ENCODE peak calls at places on chromosomes 7 and 10, in eight cellular contexts. C is mammary epithelial cell, U is EL, M is iPS DF 6.9, O is cardiac fibroblast, T is neuronal stem cell, L is NCI-H1436 treated with DMSO at 0.1 percent for 48 hours, H is left ventricle myocardium inferior. Y is an unnamed sample.

GRCh38 chr7:111107576-111107975 is 16.6 kb downstream of the LRRN3 start:
- DNase-seq in C (no peak), U (no peak), M (no peak), O (peak; percentile 50), T (no peak), L (no peak), H (no peak), Y (no peak)

GRCh38 chr10:12975266-12975665 is 26.2 kb downstream of the CCDC3 start:
- DNase-seq in C (peak; percentile 15), U (no peak), M (no peak), O (no peak), T (no peak), L (no peak), H (no peak), Y (no peak)

GRCh38 chr10:88281592-88282268 is 301.4 kb downstream of the RNLS start:
- DNase-seq in C (peak; percentile 44), U (peak; percentile 69), M (no peak), O (peak; percentile 78), T (no peak), L (no peak), H (no peak), Y (no peak)

GRCh38 chr7:155344270-155344617 is 46.6 kb downstream of the INSIG1 start:
- DNase-seq in C (no peak), U (no peak), M (no peak), O (no peak), T (no peak), L (no peak), H (no peak), Y (no peak)

GRCh38 chr10:6382081-6382480 is 179.3 kb downstream of the PFKFB3 start:
- DNase-seq in C (no peak), U (no peak), M (no peak), O (peak; percentile 30), T (no peak), L (no peak), H (no peak), Y (no peak)

GRCh38 chr7:33873518-33873917 is 31.8 kb upstream of the BMPER start:
- DNase-seq in C (no peak), U (peak; percentile 26), M (no peak), O (no peak), T (peak; percentile 44), L (no peak), H (no peak), Y (no peak)

GRCh38 chr7:25821225-25821624 is 330.8 kb upstream of the NFE2L3 start:
- DNase-seq in C (no peak), U (no peak), M (no peak), O (no peak), T (no peak), L (no peak), H (no peak), Y (no peak)

GRCh38 chr10:34593955-34594354 is 221.1 kb downstream of the PARD3 start:
- DNase-seq in C (peak; percentile 50), U (no peak), M (no peak), O (no peak), T (no peak), L (no peak), H (no peak), Y (no peak)

GRCh38 chr10:105973252-105973877 is 1191.1 kb downstream of the SORCS1 start:
- DNase-seq in C (no peak), U (no peak), M (no peak), O (peak; percentile 3), T (no peak), L (no peak), H (no peak), Y (no peak)

GRCh38 chr7:27184342-27185012 is 555 bp downstream of the HOXA11 start:
- DNase-seq in C (peak; percentile 21), U (peak; percentile 49), M (no peak), O (peak; percentile 19), T (no peak), L (no peak), H (no peak), Y (no peak)

GRCh38 chr10:64288404-64288803 is 767.2 kb downstream of the REEP3 start:
- DNase-seq in C (no peak), U (no peak), M (no peak), O (no peak), T (no peak), L (no peak), H (no peak), Y (no peak)

GRCh38 chr7:147578196-147578595 is 1012.4 kb upstream of the C7orf33 start:
- DNase-seq in C (peak; percentile 7), U (peak; percentile 24), M (no peak), O (peak; percentile 1), T (no peak), L (no peak), H (no peak), Y (no peak)

GRCh38 chr10:98910048-98910447 is 325.6 kb downstream of the HPSE2 start:
- DNase-seq in C (no peak), U (no peak), M (no peak), O (no peak), T (no peak), L (no peak), H (no peak), Y (no peak)

GRCh38 chr7:131103997-131104396 is 223.7 kb upstream of the MKLN1 start:
- DNase-seq in C (peak; percentile 68), U (peak; percentile 67), M (no peak), O (peak; percentile 78), T (no peak), L (no peak), H (no peak), Y (no peak)

GRCh38 chr10:99720387-99720786 is 11.5 kb downstream of the COX15 start:
- DNase-seq in C (no peak), U (no peak), M (no peak), O (no peak), T (no peak), L (no peak), H (no peak), Y (no peak)

GRCh38 chr10:59865101-59865500 is 41.3 kb downstream of the CCDC6 start:
- DNase-seq in C (peak; percentile 70), U (no peak), M (peak; percentile 33), O (peak; percentile 44), T (no peak), L (no peak), H (no peak), Y (no peak)

GRCh38 chr7:37180828-37181549 is 267.7 kb downstream of the ELMO1 start:
- DNase-seq in C (no peak), U (no peak), M (no peak), O (no peak), T (no peak), L (no peak), H (no peak), Y (no peak)

GRCh38 chr7:155352076-155352752 is 54.5 kb downstream of the INSIG1 start:
- DNase-seq in C (no peak), U (no peak), M (no peak), O (no peak), T (no peak), L (no peak), H (no peak), Y (no peak)

GRCh38 chr7:34091330-34091917 is 186.1 kb downstream of the BMPER start:
- DNase-seq in C (peak; percentile 42), U (peak; percentile 55), M (peak; percentile 48), O (peak; percentile 71), T (peak; percentile 29), L (no peak), H (no peak), Y (peak; percentile 50)

GRCh38 chr10:126798649-126799048 is 106.6 kb upstream of the DOCK1 start:
- DNase-seq in C (no peak), U (no peak), M (no peak), O (no peak), T (no peak), L (no peak), H (no peak), Y (no peak)

GRCh38 chr7:148732862-148733261 is 34.2 kb downstream of the CUL1 start:
- DNase-seq in C (no peak), U (no peak), M (no peak), O (no peak), T (no peak), L (no peak), H (no peak), Y (no peak)

GRCh38 chr7:135772639-135773019 is 24.0 kb upstream of the FAM180A start:
- DNase-seq in C (no peak), U (no peak), M (no peak), O (peak; percentile 17), T (no peak), L (no peak), H (no peak), Y (no peak)

GRCh38 chr7:41688012-41688625 is 14.8 kb downstream of the INHBA start:
- DNase-seq in C (no peak), U (peak; percentile 41), M (no peak), O (no peak), T (no peak), L (no peak), H (no peak), Y (no peak)

GRCh38 chr7:159115601-159116501 is 28.8 kb downstream of the VIPR2 start:
- DNase-seq in C (no peak), U (no peak), M (no peak), O (no peak), T (no peak), L (no peak), H (no peak), Y (no peak)

GRCh38 chr10:62016477-62017140 is 115.1 kb downstream of the ARID5B start:
- DNase-seq in C (no peak), U (no peak), M (no peak), O (no peak), T (no peak), L (no peak), H (no peak), Y (no peak)

GRCh38 chr7:102271158-102271798 is 15.4 kb upstream of the SH2B2 start:
- DNase-seq in C (no peak), U (no peak), M (no peak), O (no peak), T (no peak), L (no peak), H (no peak), Y (no peak)